ENCODE peak calls at places on chromosomes 5 and 9, in six cellular contexts. M, K, O, N, Y and A are unnamed samples.

GRCh38 chr5:58923355-58923754 is 340.5 kb downstream of the RAB3C start:
- DNase-seq in K (no peak), Y (no peak), O (no peak), N (no peak), M (no peak), A (no peak)

GRCh38 chr5:106019271-106019670 is 1651.5 kb downstream of the EFNA5 start:
- DNase-seq in O (no peak), N (no peak), M (no peak), K (no peak), Y (no peak), A (no peak)

GRCh38 chr5:150616024-150616470 is 24.4 kb upstream of the SYNPO start:
- DNase-seq in M (peak; percentile 92), Y (no peak), O (peak; percentile 95), K (no peak), N (no peak), A (no peak)

GRCh38 chr5:121890297-121890858 is 38.7 kb downstream of the FTMT start:
- DNase-seq in N (no peak), M (no peak), O (no peak), K (no peak), Y (peak; percentile 37), A (no peak)

GRCh38 chr9:117149996-117150395 is 264.9 kb downstream of the ASTN2 start:
- DNase-seq in Y (no peak), M (no peak), O (no peak), K (no peak), N (no peak), A (no peak)

GRCh38 chr9:88534456-88535225 is at the start of gene NXNL2:
- DNase-seq in N (no peak), K (peak; percentile 96), O (peak; percentile 77), M (peak; percentile 89), Y (peak; percentile 95), A (peak; percentile 74)

GRCh38 chr9:33466565-33467495 is 6.9 kb downstream of the NOL6 start:
- DNase-seq in M (peak; percentile 72), O (peak; percentile 83), N (peak; percentile 58), Y (peak; percentile 84), K (peak; percentile 68), A (peak; percentile 83)

GRCh38 chr5:149133795-149134777 is 7.2 kb upstream of the ABLIM3 start:
- DNase-seq in O (peak; percentile 55), Y (no peak), K (no peak), N (no peak), M (no peak), A (no peak)

GRCh38 chr5:169426674-169427250 is 125.8 kb upstream of the SLIT3 start:
- DNase-seq in N (no peak), Y (no peak), K (no peak), O (no peak), M (no peak), A (no peak)

GRCh38 chr9:90449213-90449925 is 193.3 kb downstream of the DIRAS2 start:
- DNase-seq in N (no peak), K (no peak), O (no peak), Y (no peak), M (no peak), A (no peak)

GRCh38 chr5:94376672-94377345 is 241.6 kb downstream of the KIAA0825 start:
- DNase-seq in O (no peak), K (no peak), Y (no peak), N (no peak), M (no peak), A (no peak)

GRCh38 chr5:169374761-169375160 is 73.8 kb upstream of the SLIT3 start:
- DNase-seq in K (no peak), N (peak; percentile 36), M (no peak), Y (no peak), O (no peak), A (no peak)

GRCh38 chr5:93902288-93902687 is 160.9 kb upstream of the POU5F2 start:
- DNase-seq in O (no peak), Y (no peak), K (no peak), M (no peak), N (no peak), A (no peak)

GRCh38 chr5:170745481-170746061 is 38.0 kb upstream of the GABRP start:
- DNase-seq in Y (peak; percentile 90), N (no peak), O (peak; percentile 65), K (no peak), M (no peak), A (no peak)

GRCh38 chr5:34802834-34803563 is 36.0 kb upstream of the TTC23L start:
- DNase-seq in N (no peak), Y (no peak), O (no peak), K (no peak), M (no peak), A (no peak)

DNA sequence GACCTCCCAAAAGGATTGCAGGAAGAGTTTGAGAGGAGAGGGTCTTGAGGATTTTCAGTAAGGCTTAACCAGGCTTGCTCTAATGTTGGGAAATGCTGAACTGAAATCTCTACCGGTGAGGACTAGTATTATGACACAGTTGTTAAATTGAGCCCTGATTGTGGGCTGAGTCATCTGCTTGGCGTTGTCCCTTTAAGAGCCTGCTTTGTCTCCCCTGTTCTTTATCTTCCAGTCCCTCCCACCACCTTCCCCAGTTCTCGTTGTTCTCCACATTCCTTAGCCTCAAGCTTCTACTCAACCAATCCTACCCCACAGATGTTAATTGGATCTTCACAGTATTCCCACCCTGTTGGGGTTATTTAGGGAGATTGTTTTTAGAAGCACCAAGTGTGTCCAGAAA is 57.7 kb downstream of the ANKRD55 start:
- DNase-seq in O (no peak), K (no peak), N (no peak), M (no peak), Y (no peak), A (no peak)
- H3K27ac ChIP-seq in O (no peak overlapping the region), K (no peak overlapping the region), N (no peak overlapping the region), M (peak overlapping the region; percentile 50), Y (no peak overlapping the region), A (no peak overlapping the region)

GRCh38 chr5:5063533-5063953 is 76.6 kb upstream of the ADAMTS16 start:
- DNase-seq in Y (no peak), N (no peak), K (no peak), M (no peak), O (no peak), A (no peak)
- TF ChIP-seq CTCF in Y (peak; percentile 10), N (peak; percentile 21), K (no peak), M (no peak), O (no peak), A (no peak)

DNA sequence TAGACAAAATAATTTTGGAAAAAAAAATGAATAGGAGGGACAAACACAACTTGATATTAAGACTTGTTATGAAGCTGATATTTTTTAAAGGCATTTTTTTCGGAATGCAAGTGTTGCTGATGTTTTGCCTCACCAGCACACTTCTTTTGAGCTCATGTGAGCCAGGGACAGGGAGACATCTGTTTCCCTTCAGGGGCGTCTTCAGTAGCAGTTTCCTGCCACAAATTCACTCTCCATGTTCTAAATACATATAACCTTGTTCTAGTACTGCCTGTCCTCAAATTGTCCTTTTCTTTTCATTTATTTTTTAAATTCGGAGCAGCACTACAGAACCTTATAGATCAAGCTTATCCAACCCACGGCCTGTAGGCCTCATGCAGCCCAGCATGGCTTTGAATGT is 316.0 kb upstream of the PAPPA start:
- DNase-seq in N (no peak), K (no peak), M (no peak), Y (no peak), O (no peak), A (no peak)
- H3K27ac ChIP-seq in N (no peak overlapping the region), K (no peak overlapping the region), M (no peak overlapping the region), Y (no peak overlapping the region), O (no peak overlapping the region), A (no peak overlapping the region)

DNA sequence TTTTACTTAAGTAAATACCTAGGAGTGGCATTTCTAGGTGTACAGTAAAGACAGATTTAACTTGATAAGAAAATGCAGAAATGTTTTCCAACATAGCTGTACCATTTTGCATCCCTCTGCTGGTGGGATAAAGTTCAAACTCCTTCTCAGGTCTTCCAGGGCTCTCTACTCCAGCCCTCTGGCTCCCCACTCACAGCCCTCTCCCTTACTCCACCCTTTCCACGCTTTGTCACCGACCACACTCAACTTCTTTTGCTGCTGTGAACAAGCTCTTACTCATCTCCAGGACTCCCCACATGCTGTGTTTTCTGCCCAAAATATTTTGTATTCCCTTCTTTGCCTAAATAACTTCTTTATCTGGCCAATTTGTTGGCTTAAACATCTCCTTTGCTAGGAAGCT is 90.6 kb upstream of the OSMR start:
- DNase-seq in K (no peak), Y (no peak), O (no peak), N (no peak), M (no peak), A (no peak)
- TF ChIP-seq CTCF in K (no peak), Y (no peak), O (no peak), N (no peak), M (no peak), A (no peak)

GRCh38 chr9:136297016-136297691 is 6.7 kb downstream of the CCDC187 start:
- DNase-seq in Y (peak; percentile 78), O (peak; percentile 89), N (no peak), K (no peak), M (peak; percentile 75), A (no peak)

GRCh38 chr9:136299116-136299515 is 4.8 kb downstream of the CCDC187 start:
- DNase-seq in Y (peak; percentile 57), K (no peak), O (no peak), M (no peak), N (no peak), A (no peak)

GRCh38 chr9:136296434-136297015 is 7.4 kb downstream of the CCDC187 start:
- DNase-seq in N (no peak), Y (peak; percentile 60), O (no peak), M (no peak), K (no peak), A (no peak)

GRCh38 chr9:136300016-136300415 is 3.9 kb downstream of the CCDC187 start:
- DNase-seq in N (no peak), M (no peak), Y (peak; percentile 58), O (no peak), K (no peak), A (no peak)

GRCh38 chr9:136297766-136298735 is 5.8 kb downstream of the CCDC187 start:
- DNase-seq in M (no peak), Y (peak; percentile 55), N (no peak), K (no peak), O (no peak), A (no peak)
- H3K27ac ChIP-seq in M (no peak overlapping the region), Y (no peak overlapping the region), N (no peak overlapping the region), K (no peak overlapping the region), O (no peak overlapping the region), A (no peak overlapping the region)

DNA sequence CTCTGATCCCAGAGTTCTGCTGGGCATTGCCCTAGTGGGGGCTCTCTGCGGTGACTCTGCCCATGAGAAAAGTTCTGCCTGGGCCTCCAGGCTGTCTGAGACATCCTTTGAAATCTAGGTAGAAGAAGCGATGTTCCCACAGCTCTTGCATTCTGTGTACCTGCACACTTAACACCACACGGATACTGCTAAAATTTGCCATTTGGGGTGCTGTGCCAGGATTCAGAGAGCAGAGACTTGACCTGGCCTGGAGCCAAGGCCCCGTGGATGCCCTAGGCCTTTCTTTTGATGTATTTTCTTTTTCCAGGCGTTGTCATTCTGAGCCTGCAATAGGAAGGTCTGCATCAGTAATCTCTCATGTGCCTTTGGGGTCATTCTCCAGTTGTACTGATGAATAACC is 89.3 kb upstream of the IL12B start:
- DNase-seq in N (no peak), Y (no peak), K (no peak), M (no peak), O (no peak), A (no peak)
- TF ChIP-seq CTCF in N (peak; percentile 18), Y (no peak), K (no peak), M (no peak), O (no peak), A (no peak)

GRCh38 chr5:14410942-14411258 is 170.7 kb upstream of the OTULINL start:
- DNase-seq in Y (no peak), O (no peak), M (no peak), N (no peak), K (no peak), A (no peak)
- H3K27ac ChIP-seq in Y (no peak overlapping the region), O (no peak overlapping the region), M (no peak overlapping the region), N (no peak overlapping the region), K (peak overlapping the region; percentile 49), A (no peak overlapping the region)